ENCODE peak calls at places on chromosomes 1 and 21, in five cellular contexts. Y is Panc1, F is cardiac fibroblast, L is upper lobe of right lung, Z is RWPE2. K is an unnamed sample.

GRCh38 chr1:94539496-94539895 is 2.1 kb downstream of the F3 start:
- DNase-seq in Y (no peak), F (peak), L (no peak), Z (no peak), K (no peak)

GRCh38 chr1:186985889-186986491 is 157.2 kb downstream of the PLA2G4A start:
- DNase-seq in Y (peak), F (peak), L (no peak), Z (no peak), K (no peak)

GRCh38 chr1:114154963-114155322 is 1.3 kb upstream of the SYT6 start:
- DNase-seq in Y (no peak), F (peak), L (no peak), Z (no peak), K (no peak)

GRCh38 chr1:112527266-112528010 is 18.7 kb downstream of the WNT2B start:
- DNase-seq in Y (no peak), F (peak), L (no peak), Z (no peak), K (no peak)

GRCh38 chr1:100428160-100428559 is 75.9 kb downstream of the CDC14A start:
- DNase-seq in Y (no peak), F (no peak), L (no peak), Z (no peak), K (no peak)

GRCh38 chr1:198541737-198542136 is 1.3 kb upstream of the ATP6V1G3 start:
- DNase-seq in Y (no peak), F (no peak), L (no peak), Z (no peak), K (no peak)

GRCh38 chr1:86773331-86774288 is 69.2 kb downstream of the SH3GLB1 start:
- DNase-seq in Y (no peak), F (peak), L (no peak), Z (no peak), K (no peak)

GRCh38 chr1:54120698-54121481 is 31.9 kb downstream of the CDCP2 start:
- DNase-seq in Y (no peak), F (no peak), L (peak), Z (no peak), K (no peak)

GRCh38 chr1:47031059-47031458 is 7.6 kb downstream of the CYP4X1 start:
- DNase-seq in Y (no peak), F (peak), L (no peak), Z (no peak), K (no peak)

GRCh38 chr21:41877901-41878830 is 978 bp downstream of the PRDM15 start:
- DNase-seq in Y (no peak), F (peak), L (peak), Z (no peak), K (no peak)

GRCh38 chr1:224052767-224053166 is 61.1 kb upstream of the FBXO28 start:
- DNase-seq in Y (peak), F (peak), L (no peak), Z (no peak), K (no peak)

GRCh38 chr1:55321947-55322346 is 106.8 kb upstream of the USP24 start:
- DNase-seq in Y (no peak), F (no peak), L (no peak), Z (no peak), K (no peak)

GRCh38 chr1:147636314-147636713 is 34.0 kb downstream of the ACP6 start:
- DNase-seq in Y (no peak), F (no peak), L (no peak), Z (no peak), K (no peak)

GRCh38 chr1:147641291-147641690 is 29.0 kb downstream of the ACP6 start:
- DNase-seq in Y (no peak), F (no peak), L (no peak), Z (no peak), K (no peak)

GRCh38 chr1:147641695-147642592 is 28.4 kb downstream of the ACP6 start:
- DNase-seq in Y (peak), F (peak), L (no peak), Z (no peak), K (no peak)

GRCh38 chr1:147643974-147644373 is 26.4 kb downstream of the ACP6 start:
- DNase-seq in Y (no peak), F (no peak), L (no peak), Z (no peak), K (no peak)

GRCh38 chr1:147640553-147641165 is 29.7 kb downstream of the ACP6 start:
- DNase-seq in Y (peak), F (peak), L (peak), Z (peak), K (no peak)
- H3K4me3 ChIP-seq in Y (no peak), F (no peak), L (no peak), Z (no peak), K (no peak)

DNA sequence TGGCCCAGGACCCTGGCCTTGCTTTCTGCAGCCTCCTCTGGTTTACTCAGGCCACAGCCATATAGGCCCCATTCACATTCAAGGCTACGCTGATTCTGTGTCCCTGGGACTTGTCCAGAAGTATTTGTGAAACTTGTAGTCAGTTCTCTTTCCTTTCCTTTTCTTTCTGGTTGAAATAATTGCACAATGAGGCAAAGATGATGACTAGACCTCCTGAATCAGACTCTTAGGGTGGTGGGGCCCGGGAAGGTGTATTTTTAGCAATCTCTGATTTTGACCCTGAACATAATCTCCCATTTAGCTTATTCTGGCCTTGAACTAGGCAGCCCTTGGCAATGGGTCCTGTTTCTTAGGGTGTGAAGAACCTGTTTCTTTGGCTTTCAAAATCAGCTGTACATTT is 39.9 kb downstream of the STUM start:
- DNase-seq in Y (no peak), F (peak), L (no peak), Z (no peak), K (no peak)
- H3K4me3 ChIP-seq in Y (no peak), F (no peak), L (no peak), Z (no peak), K (no peak)

DNA sequence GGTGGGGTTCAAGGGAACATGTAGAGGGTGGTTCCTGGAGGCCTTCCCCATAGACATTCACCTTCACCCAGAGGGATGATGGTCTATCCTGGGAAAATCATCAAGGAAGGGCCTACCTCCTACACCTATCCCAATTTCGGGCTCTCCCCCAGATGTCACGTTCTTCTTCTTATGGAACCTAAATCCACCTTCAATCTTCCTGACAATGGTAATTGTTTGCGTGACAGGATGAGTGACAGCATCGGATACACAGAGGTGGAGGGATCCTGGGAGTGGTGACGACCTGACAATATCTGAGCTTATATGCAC is 3.8 kb downstream of the ETNK2 start:
- DNase-seq in Y (no peak), F (no peak), L (no peak), Z (no peak), K (no peak)
- H3K4me3 ChIP-seq in Y (no peak), F (no peak), L (no peak), Z (no peak), K (no peak)

GRCh38 chr21:31874817-31875216 is 2.0 kb downstream of the HUNK start:
- DNase-seq in Y (no peak), F (no peak), L (no peak), Z (no peak), K (no peak)
- H3K4me3 ChIP-seq in Y (no peak), F (no peak), L (no peak), Z (no peak), K (peak)

GRCh38 chr1:225878282-225878681 is 3.9 kb downstream of the TMEM63A start:
- DNase-seq in Y (no peak), F (no peak), L (no peak), Z (no peak), K (no peak)

GRCh38 chr1:225879521-225880209 is 2.5 kb downstream of the TMEM63A start:
- DNase-seq in Y (no peak), F (no peak), L (no peak), Z (no peak), K (no peak)

GRCh38 chr1:225875044-225875822 is 6.9 kb downstream of the TMEM63A start:
- DNase-seq in Y (no peak), F (no peak), L (peak), Z (no peak), K (no peak)

GRCh38 chr1:225876900-225877510 is 5.2 kb downstream of the TMEM63A start:
- DNase-seq in Y (no peak), F (no peak), L (no peak), Z (no peak), K (no peak)

DNA sequence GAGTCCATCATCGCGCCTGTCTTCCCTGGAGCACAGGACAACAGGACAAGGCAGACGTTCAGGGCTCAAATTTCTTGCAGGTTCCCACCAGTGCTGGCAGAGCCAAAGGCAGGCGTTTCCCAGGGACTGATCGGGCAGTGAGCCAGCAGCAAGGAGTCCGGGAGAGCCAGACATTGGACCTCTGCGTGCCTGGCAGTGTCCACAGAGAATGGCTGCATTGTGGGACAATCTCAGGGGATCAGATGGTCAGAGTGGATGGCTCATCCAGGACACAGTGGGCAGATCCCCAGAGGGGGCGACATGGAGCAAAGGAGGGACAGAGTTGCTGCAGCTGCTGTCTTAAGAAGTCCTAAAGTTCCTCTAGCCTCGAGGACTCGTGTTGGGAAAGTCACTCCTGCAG is 4.6 kb downstream of the TMEM63A start:
- DNase-seq in Y (no peak), F (peak), L (peak), Z (no peak), K (peak)
- H3K4me3 ChIP-seq in Y (no peak), F (no peak), L (no peak), Z (no peak), K (no peak)

K was measured in sigmoid colon.